ENCODE peak calls at places on chromosomes 12 and 14, in five cellular contexts. H, R, G, F and S are unnamed samples.

GRCh38 chr12:89800435-89800834 is 91.8 kb upstream of the ATP2B1 start:
- DNase-seq in H (no peak), F (no peak), G (no peak), R (no peak), S (no peak)

GRCh38 chr12:10249690-10250455 is 37.2 kb downstream of the GABARAPL1 start:
- DNase-seq in G (no peak), F (no peak), H (no peak), R (no peak), S (no peak)

GRCh38 chr14:96582995-96583394 is 80.8 kb downstream of the PAPOLA start:
- DNase-seq in G (no peak), F (no peak), H (no peak), R (no peak), S (no peak)

GRCh38 chr14:22122227-22123187 is 448.9 kb upstream of the OR4E1 start:
- DNase-seq in H (peak; percentile 24), F (no peak), R (no peak), G (no peak), S (no peak)

GRCh38 chr12:89179983-89180382 is 172.3 kb downstream of the DUSP6 start:
- DNase-seq in F (peak; percentile 64), H (peak; percentile 97), R (peak; percentile 72), G (no peak), S (peak; percentile 91)

GRCh38 chr14:87133073-87133815 is 859.7 kb downstream of the GALC start:
- DNase-seq in F (peak; percentile 95), G (no peak), H (peak; percentile 100), R (peak; percentile 96), S (no peak)

GRCh38 chr12:82874935-82875334 is 188.2 kb downstream of the TMTC2 start:
- DNase-seq in G (no peak), F (peak; percentile 61), H (peak; percentile 67), R (peak; percentile 72), S (no peak)

GRCh38 chr12:122659579-122659978 is 43.6 kb downstream of the HCAR2 start:
- DNase-seq in F (no peak), R (no peak), G (no peak), H (no peak), S (no peak)

GRCh38 chr14:23446291-23446851 is 10.9 kb upstream of the MYH7 start:
- DNase-seq in R (no peak), H (no peak), G (no peak), F (no peak), S (no peak)

GRCh38 chr14:23514009-23514962 is 37.3 kb downstream of the ZFHX2 start:
- DNase-seq in G (no peak), H (no peak), R (no peak), F (no peak), S (no peak)

GRCh38 chr12:82862876-82863649 is 176.4 kb downstream of the TMTC2 start:
- DNase-seq in F (no peak), H (no peak), G (no peak), R (no peak), S (no peak)

GRCh38 chr12:117158911-117159310 is 31.4 kb downstream of the FBXO21 start:
- DNase-seq in G (no peak), F (peak; percentile 55), R (peak; percentile 64), H (no peak), S (no peak)

DNA sequence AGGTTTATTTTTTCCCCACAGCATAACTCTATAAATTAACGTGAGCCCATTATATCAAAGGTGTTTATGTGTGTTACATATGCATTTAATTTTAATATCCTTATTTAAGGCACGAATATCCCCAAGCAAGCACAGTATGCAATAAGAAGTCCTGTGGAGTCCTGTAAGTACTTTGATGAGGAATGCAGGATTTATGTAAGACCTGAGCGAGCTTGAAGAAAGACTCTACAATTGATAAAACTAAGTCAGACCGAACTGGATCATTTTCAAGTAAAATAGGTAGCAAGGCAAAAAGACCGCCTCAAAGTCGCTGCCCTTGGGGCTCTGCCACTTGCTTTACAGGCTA is 755 bp downstream of the SLC25A21 start:
- DNase-seq in R (no peak), F (no peak), H (no peak), G (no peak), S (no peak)
- H2AFZ ChIP-seq in R (peak overlapping the region; percentile 91), F (peak overlapping the region; percentile 95), H (peak overlapping the region; percentile 95), G (peak overlapping the region; percentile 49), S (peak overlapping the region; percentile 91)

GRCh38 chr14:91401751-91402150 is 15.9 kb downstream of the CCDC88C start:
- DNase-seq in G (no peak), R (no peak), F (no peak), H (no peak), S (peak; percentile 53)
- H3K4me1 ChIP-seq in G (no peaks in the 10 kb centered on the region), R (no peaks in the 10 kb centered on the region), F (no peaks in the 10 kb centered on the region), H (peaks cover under 1% of the 10 kb centered on the region), S (peaks cover 41% of the 10 kb centered on the region)

DNA sequence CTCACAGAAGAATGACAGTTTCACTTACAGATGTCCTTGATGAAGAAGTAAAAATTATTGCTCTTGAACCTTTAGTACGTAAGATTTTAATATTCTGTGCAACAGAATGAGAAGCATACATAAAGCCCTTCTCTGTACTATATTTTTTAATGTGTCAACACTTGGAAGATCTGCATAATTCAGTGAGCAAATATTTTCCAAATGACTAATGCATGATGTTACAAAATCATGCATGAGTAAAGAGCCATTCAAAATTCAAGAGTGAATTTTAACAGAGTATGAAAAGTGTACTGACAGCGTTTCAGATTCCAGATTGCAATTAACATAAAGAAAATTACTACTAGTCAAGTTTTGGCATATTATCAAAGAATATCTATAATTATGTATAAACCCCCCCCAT is 101.4 kb upstream of the BBS10 start:
- DNase-seq in F (peak; percentile 60), H (peak; percentile 63), G (no peak), R (peak; percentile 67), S (peak; percentile 5)
- H2AFZ ChIP-seq in F (no peak overlapping the region), H (no peak overlapping the region), G (no peak overlapping the region), R (no peak overlapping the region), S (no peak overlapping the region)

GRCh38 chr12:6328045-6328779 is 13.7 kb downstream of the TNFRSF1A start:
- DNase-seq in G (no peak), H (no peak), F (no peak), R (no peak), S (no peak)

GRCh38 chr12:6324936-6325750 is 14.7 kb downstream of the PLEKHG6 start:
- DNase-seq in R (no peak), F (no peak), G (no peak), H (no peak), S (peak; percentile 19)

GRCh38 chr12:6327159-6327558 is 14.7 kb downstream of the TNFRSF1A start:
- DNase-seq in R (no peak), H (no peak), F (no peak), G (no peak), S (no peak)

GRCh38 chr12:6327591-6328041 is 14.3 kb downstream of the TNFRSF1A start:
- DNase-seq in H (no peak), G (no peak), F (no peak), R (no peak), S (no peak)

DNA sequence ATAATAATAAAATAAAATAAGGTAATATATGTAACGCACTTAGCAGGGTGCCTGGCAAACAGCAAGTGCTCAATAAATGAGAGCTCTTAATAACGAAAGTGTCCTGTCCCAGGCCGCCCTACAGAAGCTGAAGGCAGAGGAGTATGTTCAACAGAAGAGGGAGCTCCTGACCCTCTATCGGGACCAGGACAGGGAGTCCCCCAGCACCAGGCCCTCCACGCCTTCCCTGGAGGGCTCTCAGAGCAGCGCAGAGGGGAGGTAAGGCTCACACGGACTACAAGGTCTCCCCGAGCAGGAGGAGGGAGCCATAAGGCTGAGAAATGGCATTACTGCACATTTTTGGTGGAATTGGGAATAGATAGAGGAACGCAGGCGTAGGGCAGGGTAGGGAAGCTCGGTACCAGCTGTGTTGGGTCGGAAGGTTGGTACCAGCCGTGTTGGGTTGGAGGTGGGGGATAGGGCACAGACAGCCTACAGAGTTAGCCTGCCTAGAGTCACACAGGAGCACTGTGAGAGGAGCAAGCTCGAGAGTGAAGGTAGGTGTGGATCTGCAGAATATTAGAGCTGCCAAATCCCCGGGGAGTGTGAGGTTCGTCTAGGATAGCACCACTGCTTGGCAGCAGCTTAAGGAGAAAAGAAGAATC is 15.4 kb downstream of the TNFRSF1A start:
- DNase-seq in F (no peak), G (no peak), R (no peak), H (no peak), S (peak; percentile 49)
- H3K4me1 ChIP-seq in F (peaks cover 19% of the 10 kb centered on the region), G (peaks cover 37% of the 10 kb centered on the region), R (peaks cover 35% of the 10 kb centered on the region), H (peaks cover 27% of the 10 kb centered on the region), S (peaks cover 36% of the 10 kb centered on the region)

DNA sequence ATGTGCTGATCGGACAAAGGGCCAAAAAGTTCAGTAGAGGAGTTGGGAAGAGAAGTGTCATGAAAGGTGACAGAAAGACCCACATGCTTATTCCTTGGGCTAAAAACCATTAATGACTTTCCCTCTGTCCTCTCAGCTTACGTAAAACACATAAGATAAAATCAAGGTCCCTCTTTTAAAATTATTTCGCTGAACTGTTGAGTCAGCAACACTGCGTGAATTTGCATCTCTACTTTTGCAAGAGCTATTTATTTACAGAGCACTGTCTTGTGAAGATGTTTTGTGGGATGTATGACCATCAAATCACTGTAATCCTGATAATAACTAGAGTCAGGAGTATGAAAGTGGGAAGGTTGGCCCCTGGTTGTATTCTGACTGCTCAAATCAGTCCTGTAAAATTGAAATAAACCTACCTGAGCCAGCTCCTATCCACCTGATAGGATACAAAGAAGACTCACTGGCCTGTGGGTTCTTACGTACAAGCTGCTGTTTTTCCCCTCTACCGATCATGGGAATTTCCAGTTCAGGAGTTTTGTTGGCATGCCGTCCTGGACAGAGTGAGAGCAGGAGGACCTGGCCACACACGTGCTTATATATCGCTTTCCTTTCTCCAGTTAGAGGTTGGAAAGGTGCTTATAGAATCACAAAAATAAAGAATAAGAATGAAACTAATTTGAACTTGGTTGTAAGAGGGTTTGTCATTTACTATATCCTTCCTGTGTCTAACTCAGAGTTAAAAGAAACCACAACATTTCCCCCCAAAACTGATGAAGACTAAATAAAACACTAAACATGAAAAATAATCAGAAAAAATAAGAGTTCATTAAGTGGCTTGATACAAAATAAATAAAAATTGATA is 42.9 kb downstream of the IFNG-AS1 start:
- DNase-seq in F (no peak), R (no peak), H (peak; percentile 73), G (no peak), S (no peak)
- H2AFZ ChIP-seq in F (no peak overlapping the region), R (no peak overlapping the region), H (no peak overlapping the region), G (no peak overlapping the region), S (no peak overlapping the region)

GRCh38 chr12:44286336-44286735 is 450.5 kb downstream of the TMEM117 start:
- DNase-seq in R (peak; percentile 71), G (no peak), F (peak; percentile 61), H (peak; percentile 52), S (peak; percentile 1)
- H3K4me1 ChIP-seq in R (no peaks in the 10 kb centered on the region), G (no peaks in the 10 kb centered on the region), F (no peaks in the 10 kb centered on the region), H (peaks cover 16% of the 10 kb centered on the region), S (peaks cover 9% of the 10 kb centered on the region)

GRCh38 chr12:14258468-14258947 is 107.0 kb upstream of the ATF7IP start:
- DNase-seq in R (no peak), G (no peak), H (no peak), F (no peak), S (no peak)
- H2AFZ ChIP-seq in R (peak overlapping the region; percentile 81), G (peak overlapping the region; percentile 31), H (peak overlapping the region; percentile 72), F (peak overlapping the region; percentile 66), S (peak overlapping the region; percentile 3)